ENCODE peak calls at places on chromosome X, in ten cellular contexts. F is effector memory CD4-positive, alpha-beta T cell; Q is bronchial epithelial cell; N is left ventricle myocardium superior; U is GM19239; I is activated CD8-positive, alpha-beta memory T cell treated with anti-CD3 and anti-CD28 coated beads, Interleukin-2, amount 10 ng/mL, durations not matched to agents 7 days and 5 days; B is ACHN; X is Peyer's patch; V is stimulated activated CD4-positive, alpha-beta T cell treated with anti-CD3 and anti-CD28 coated beads, Interleukin-2, amount 100 ng/mL, for 24 hours; G is ELF-1. O is an unnamed sample.

GRCh38 chrX:1351981-1352714 is 15.6 kb downstream of the IL3RA start:
- DNase-seq in F (no peak), Q (no peak), N (no peak), U (no peak), I (no peak), B (no peak), X (no peak), V (no peak), G (no peak), O (no peak)

GRCh38 chrX:10597871-10598270 is 22.5 kb downstream of the MID1 start:
- DNase-seq in F (no peak), Q (peak; percentile 27), N (no peak), U (no peak), I (no peak), B (peak; percentile 31), X (peak; percentile 51), V (no peak), G (peak; percentile 63), O (no peak)

GRCh38 chrX:153689654-153690465 is 2.1 kb downstream of the SLC6A8 start:
- DNase-seq in F (no peak), Q (peak; percentile 46), N (no peak), U (no peak), I (no peak), B (peak; percentile 12), X (no peak), V (no peak), G (peak; percentile 73), O (no peak)

GRCh38 chrX:9569875-9570274 is 105.0 kb downstream of the TBL1X start:
- DNase-seq in F (no peak), Q (no peak), N (no peak), U (no peak), I (no peak), B (no peak), X (no peak), V (no peak), G (no peak), O (no peak)

GRCh38 chrX:9864011-9864410 is 77.8 kb downstream of the SHROOM2 start:
- DNase-seq in F (no peak), Q (peak; percentile 28), N (no peak), U (no peak), I (no peak), B (no peak), X (no peak), V (no peak), G (no peak), O (no peak)

GRCh38 chrX:109890910-109891502 is 111.9 kb upstream of the TMEM164 start:
- DNase-seq in F (peak; percentile 20), Q (peak; percentile 37), N (peak; percentile 42), U (no peak), I (peak; percentile 62), B (peak; percentile 48), X (peak; percentile 77), V (peak; percentile 40), G (peak; percentile 82), O (peak; percentile 28)

GRCh38 chrX:12978205-12979010 is 3.5 kb downstream of the TMSB4X start:
- DNase-seq in F (peak; percentile 62), Q (peak; percentile 77), N (peak; percentile 49), U (no peak), I (peak; percentile 88), B (peak; percentile 50), X (peak; percentile 92), V (peak; percentile 58), G (peak; percentile 91), O (peak; percentile 67)

GRCh38 chrX:12269484-12269883 is 131.2 kb downstream of the FRMPD4 start:
- DNase-seq in F (no peak), Q (no peak), N (no peak), U (no peak), I (no peak), B (no peak), X (no peak), V (no peak), G (no peak), O (no peak)

GRCh38 chrX:134688181-134688580 is 29.9 kb upstream of the PLAC1 start:
- DNase-seq in F (no peak), Q (peak; percentile 55), N (no peak), U (no peak), I (no peak), B (no peak), X (no peak), V (no peak), G (no peak), O (no peak)

GRCh38 chrX:71935542-71935941 is 24.9 kb downstream of the NHSL2 start:
- DNase-seq in F (no peak), Q (no peak), N (peak; percentile 36), U (no peak), I (no peak), B (no peak), X (no peak), V (no peak), G (peak; percentile 96), O (no peak)

GRCh38 chrX:155027509-155028066 is 944 bp downstream of the FUNDC2 start:
- DNase-seq in F (no peak), Q (peak; percentile 61), N (no peak), U (no peak), I (peak; percentile 43), B (peak; percentile 56), X (no peak), V (no peak), G (peak; percentile 4), O (no peak)

GRCh38 chrX:2391869-2392606 is 108.7 kb downstream of the DHRSX start:
- DNase-seq in F (no peak), Q (peak; percentile 96), N (no peak), U (no peak), I (no peak), B (peak; percentile 85), X (no peak), V (no peak), G (peak; percentile 95), O (no peak)

GRCh38 chrX:74450803-74451449 is 29.6 kb downstream of the SLC16A2 start:
- DNase-seq in F (no peak), Q (peak; percentile 94), N (no peak), U (no peak), I (no peak), B (no peak), X (no peak), V (no peak), G (no peak), O (no peak)

GRCh38 chrX:10755477-10756334 is 135.3 kb upstream of the MID1 start:
- DNase-seq in F (no peak), Q (no peak), N (no peak), U (no peak), I (no peak), B (peak; percentile 86), X (no peak), V (no peak), G (peak; percentile 92), O (no peak)

GRCh38 chrX:49838374-49838773 is 9.3 kb downstream of the PAGE4 start:
- DNase-seq in F (no peak), Q (peak; percentile 21), N (no peak), U (no peak), I (no peak), B (peak; percentile 21), X (peak; percentile 49), V (no peak), G (peak; percentile 59), O (no peak)

GRCh38 chrX:106300239-106300638 is 132.1 kb downstream of the PWWP3B start:
- DNase-seq in F (no peak), Q (peak; percentile 97), N (no peak), U (no peak), I (no peak), B (no peak), X (no peak), V (no peak), G (no peak), O (no peak)

GRCh38 chrX:74458738-74459137 is 37.4 kb downstream of the SLC16A2 start:
- DNase-seq in F (no peak), Q (peak; percentile 62), N (no peak), U (no peak), I (no peak), B (peak; percentile 49), X (no peak), V (no peak), G (no peak), O (no peak)

GRCh38 chrX:1205681-1206611 is 6.5 kb downstream of the CRLF2 start:
- DNase-seq in F (no peak), Q (peak; percentile 70), N (no peak), U (no peak), I (no peak), B (peak; percentile 81), X (peak; percentile 45), V (peak; percentile 39), G (peak; percentile 90), O (no peak)

GRCh38 chrX:65750674-65751469 is 83.4 kb downstream of the MSN start:
- DNase-seq in F (peak; percentile 14), Q (no peak), N (no peak), U (peak; percentile 16), I (peak; percentile 72), B (no peak), X (peak; percentile 57), V (peak; percentile 22), G (no peak), O (no peak)

GRCh38 chrX:40291553-40291952 is 193.8 kb upstream of the BCOR start:
- DNase-seq in F (no peak), Q (peak; percentile 54), N (no peak), U (no peak), I (no peak), B (no peak), X (no peak), V (no peak), G (no peak), O (no peak)

GRCh38 chrX:30307466-30307865 is 1.7 kb downstream of the NR0B1 start:
- DNase-seq in F (no peak), Q (no peak), N (no peak), U (no peak), I (no peak), B (no peak), X (no peak), V (no peak), G (no peak), O (no peak)

GRCh38 chrX:22278375-22278774 is 5.7 kb downstream of the CBLL2 start:
- DNase-seq in F (no peak), Q (peak; percentile 12), N (no peak), U (no peak), I (no peak), B (peak; percentile 2), X (no peak), V (no peak), G (peak; percentile 55), O (no peak)

GRCh38 chrX:43631841-43632240 is 24.3 kb upstream of the MAOA start:
- DNase-seq in F (no peak), Q (no peak), N (no peak), U (no peak), I (no peak), B (no peak), X (no peak), V (no peak), G (no peak), O (no peak)

GRCh38 chrX:50579955-50580354 is 109.3 kb upstream of the DGKK start:
- DNase-seq in F (peak; percentile 1), Q (peak; percentile 60), N (no peak), U (peak; percentile 6), I (peak; percentile 43), B (peak; percentile 50), X (peak; percentile 60), V (peak; percentile 19), G (peak; percentile 73), O (peak; percentile 11)

GRCh38 chrX:103066606-103067005 is 2.6 kb upstream of the BEX1 start:
- DNase-seq in F (no peak), Q (peak; percentile 0), N (no peak), U (no peak), I (no peak), B (no peak), X (no peak), V (no peak), G (no peak), O (no peak)

GRCh38 chrX:55132416-55132815 is 43.6 kb downstream of the PAGE2 start:
- DNase-seq in F (no peak), Q (no peak), N (no peak), U (no peak), I (no peak), B (no peak), X (no peak), V (no peak), G (no peak), O (no peak)

GRCh38 chrX:154797006-154797405 is 8.3 kb downstream of the MPP1 start:
- DNase-seq in F (no peak), Q (peak; percentile 2), N (no peak), U (no peak), I (no peak), B (peak; percentile 50), X (no peak), V (no peak), G (no peak), O (no peak)

GRCh38 chrX:31487946-31488345 is 416.1 kb upstream of the FTHL17 start:
- DNase-seq in F (no peak), Q (no peak), N (no peak), U (no peak), I (no peak), B (no peak), X (no peak), V (no peak), G (no peak), O (no peak)